ENCODE peak calls at places on chromosome 17, in seven cellular contexts. One of them, this sample, is unnamed.

GRCh38 chr17:29291163-29291752 is 2.7 kb downstream of the NUFIP2 start:
- DNase-seq in trophoblast cell: peak; percentile 24
- DNase-seq in IMR-90: peak; percentile 77
- DNase-seq in mesenchymal stem cell: peak; percentile 80
- DNase-seq in H1: no peak
- DNase-seq in H9: no peak
- DNase-seq in neuronal stem cell: peak; percentile 48
- DNase-seq in this sample: peak; percentile 72

GRCh38 chr17:74935048-74935447 is 650 bp upstream of the OTOP3 start:
- DNase-seq in neuronal stem cell: no peak
- DNase-seq in H1: no peak
- DNase-seq in H9: no peak
- DNase-seq in mesenchymal stem cell: no peak
- DNase-seq in IMR-90: no peak
- DNase-seq in trophoblast cell: no peak
- DNase-seq in this sample: no peak

GRCh38 chr17:19501219-19501618 is 32.4 kb upstream of the SLC47A1 start:
- DNase-seq in mesenchymal stem cell: no peak
- DNase-seq in H1: no peak
- DNase-seq in H9: no peak
- DNase-seq in IMR-90: no peak
- DNase-seq in neuronal stem cell: no peak
- DNase-seq in trophoblast cell: no peak
- DNase-seq in this sample: no peak

GRCh38 chr17:58710948-58711552 is 18.6 kb downstream of the RAD51C start:
- DNase-seq in trophoblast cell: peak; percentile 53
- DNase-seq in IMR-90: peak; percentile 69
- DNase-seq in neuronal stem cell: peak; percentile 46
- DNase-seq in mesenchymal stem cell: peak; percentile 60
- DNase-seq in H9: no peak
- DNase-seq in H1: no peak
- DNase-seq in this sample: peak; percentile 48

GRCh38 chr17:81114694-81115093 is 50.6 kb upstream of the PVALEF start:
- DNase-seq in H1: no peak
- DNase-seq in neuronal stem cell: no peak
- DNase-seq in trophoblast cell: no peak
- DNase-seq in mesenchymal stem cell: no peak
- DNase-seq in H9: no peak
- DNase-seq in IMR-90: no peak
- DNase-seq in this sample: no peak

GRCh38 chr17:52986056-52986662 is 827.6 kb upstream of the CA10 start:
- DNase-seq in neuronal stem cell: no peak
- DNase-seq in mesenchymal stem cell: no peak
- DNase-seq in H9: no peak
- DNase-seq in H1: no peak
- DNase-seq in IMR-90: no peak
- DNase-seq in trophoblast cell: no peak
- DNase-seq in this sample: peak; percentile 79

GRCh38 chr17:4858068-4858879 is 25.1 kb downstream of the MINK1 start:
- DNase-seq in IMR-90: no peak
- DNase-seq in H1: no peak
- DNase-seq in mesenchymal stem cell: no peak
- DNase-seq in neuronal stem cell: peak; percentile 48
- DNase-seq in H9: peak; percentile 64
- DNase-seq in trophoblast cell: no peak
- DNase-seq in this sample: peak; percentile 63

GRCh38 chr17:82803185-82803584 is 36.6 kb downstream of the ZNF750 start:
- DNase-seq in neuronal stem cell: no peak
- DNase-seq in trophoblast cell: no peak
- DNase-seq in H9: no peak
- DNase-seq in H1: no peak
- DNase-seq in IMR-90: no peak
- DNase-seq in mesenchymal stem cell: no peak
- DNase-seq in this sample: no peak

GRCh38 chr17:83084214-83084613 is 4.8 kb downstream of the METRNL start:
- DNase-seq in mesenchymal stem cell: no peak
- DNase-seq in trophoblast cell: no peak
- DNase-seq in IMR-90: no peak
- DNase-seq in H9: no peak
- DNase-seq in neuronal stem cell: no peak
- DNase-seq in H1: no peak
- DNase-seq in this sample: no peak

GRCh38 chr17:31216053-31216751 is 80.8 kb downstream of the OMG start:
- DNase-seq in H1: no peak
- DNase-seq in IMR-90: peak; percentile 92
- DNase-seq in H9: no peak
- DNase-seq in mesenchymal stem cell: peak; percentile 64
- DNase-seq in neuronal stem cell: peak; percentile 12
- DNase-seq in trophoblast cell: peak; percentile 41
- DNase-seq in this sample: peak; percentile 43

GRCh38 chr17:4969551-4970231 is 2.1 kb upstream of the SPAG7 start:
- DNase-seq in neuronal stem cell: no peak
- DNase-seq in trophoblast cell: no peak
- DNase-seq in mesenchymal stem cell: peak; percentile 66
- DNase-seq in IMR-90: peak; percentile 55
- DNase-seq in H1: no peak
- DNase-seq in H9: no peak
- DNase-seq in this sample: peak; percentile 56

GRCh38 chr17:77213778-77214132 is 73.0 kb downstream of the SEC14L1 start:
- DNase-seq in IMR-90: no peak
- DNase-seq in mesenchymal stem cell: no peak
- DNase-seq in H1: no peak
- DNase-seq in H9: no peak
- DNase-seq in trophoblast cell: no peak
- DNase-seq in neuronal stem cell: no peak
- DNase-seq in this sample: no peak

GRCh38 chr17:77211681-77212080 is 70.9 kb downstream of the SEC14L1 start:
- DNase-seq in neuronal stem cell: no peak
- DNase-seq in mesenchymal stem cell: no peak
- DNase-seq in IMR-90: no peak
- DNase-seq in H9: no peak
- DNase-seq in trophoblast cell: no peak
- DNase-seq in H1: no peak
- DNase-seq in this sample: no peak

GRCh38 chr17:77214328-77214727 is 73.6 kb downstream of the SEC14L1 start:
- DNase-seq in mesenchymal stem cell: no peak
- DNase-seq in H1: no peak
- DNase-seq in H9: no peak
- DNase-seq in trophoblast cell: no peak
- DNase-seq in IMR-90: no peak
- DNase-seq in neuronal stem cell: no peak
- DNase-seq in this sample: no peak

GRCh38 chr17:77212081-77212832 is 71.5 kb downstream of the SEC14L1 start:
- DNase-seq in H9: no peak
- DNase-seq in neuronal stem cell: no peak
- DNase-seq in trophoblast cell: no peak
- DNase-seq in IMR-90: no peak
- DNase-seq in mesenchymal stem cell: no peak
- DNase-seq in H1: no peak
- DNase-seq in this sample: no peak

GRCh38 chr17:77212833-77213777 is 72.3 kb downstream of the SEC14L1 start:
- DNase-seq in neuronal stem cell: no peak
- DNase-seq in trophoblast cell: no peak
- DNase-seq in mesenchymal stem cell: no peak
- DNase-seq in H1: no peak
- DNase-seq in IMR-90: no peak
- DNase-seq in H9: no peak
- DNase-seq in this sample: no peak
- H3K18ac ChIP-seq in neuronal stem cell: no peak overlapping the region
- H3K18ac ChIP-seq in trophoblast cell: no peak overlapping the region
- H3K18ac ChIP-seq in mesenchymal stem cell: no peak overlapping the region
- H3K18ac ChIP-seq in H1: no peak overlapping the region
- H3K18ac ChIP-seq in IMR-90: no peak overlapping the region
- H3K18ac ChIP-seq in H9: no peak overlapping the region
- H3K18ac ChIP-seq in this sample: no peak overlapping the region

GRCh38 chr17:17786998-17787397 is 49.8 kb downstream of the SREBF1 start:
- DNase-seq in trophoblast cell: no peak
- DNase-seq in H1: no peak
- DNase-seq in H9: no peak
- DNase-seq in neuronal stem cell: no peak
- DNase-seq in IMR-90: no peak
- DNase-seq in mesenchymal stem cell: no peak
- DNase-seq in this sample: peak; percentile 48

GRCh38 chr17:17783121-17783824 is 53.5 kb downstream of the SREBF1 start:
- DNase-seq in neuronal stem cell: peak; percentile 81
- DNase-seq in trophoblast cell: no peak
- DNase-seq in H1: peak; percentile 38
- DNase-seq in mesenchymal stem cell: peak; percentile 48
- DNase-seq in H9: peak; percentile 91
- DNase-seq in IMR-90: no peak
- DNase-seq in this sample: peak; percentile 80

GRCh38 chr17:17784599-17785264 is 52.1 kb downstream of the SREBF1 start:
- DNase-seq in H1: no peak
- DNase-seq in mesenchymal stem cell: peak; percentile 64
- DNase-seq in neuronal stem cell: no peak
- DNase-seq in trophoblast cell: peak; percentile 22
- DNase-seq in IMR-90: no peak
- DNase-seq in H9: no peak
- DNase-seq in this sample: peak; percentile 63

GRCh38 chr17:17783825-17784598 is 52.8 kb downstream of the SREBF1 start:
- DNase-seq in mesenchymal stem cell: peak; percentile 68
- DNase-seq in IMR-90: no peak
- DNase-seq in neuronal stem cell: peak; percentile 67
- DNase-seq in H9: peak; percentile 67
- DNase-seq in H1: no peak
- DNase-seq in trophoblast cell: no peak
- DNase-seq in this sample: peak; percentile 66

DNA sequence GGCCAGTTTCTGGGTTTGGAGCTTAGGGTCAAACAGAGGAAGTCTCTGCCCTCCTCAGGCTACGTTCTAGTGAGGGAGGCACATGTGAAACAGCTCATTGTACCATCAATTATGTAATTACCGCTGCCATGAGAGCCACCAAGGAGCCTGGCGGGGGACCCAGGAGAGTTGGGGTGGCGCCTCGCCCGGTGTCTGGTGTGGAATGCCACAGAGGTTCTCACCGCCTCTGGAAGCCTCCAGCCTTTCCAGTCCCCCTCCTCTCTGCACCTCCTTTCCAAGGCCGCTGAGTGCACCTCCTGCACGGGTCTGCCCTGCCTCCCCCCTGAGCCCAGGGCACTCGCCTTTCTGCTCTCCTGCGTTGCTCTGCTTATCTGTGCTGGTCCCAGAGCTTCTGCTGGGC is 51.4 kb downstream of the SREBF1 start:
- DNase-seq in mesenchymal stem cell: no peak
- DNase-seq in neuronal stem cell: no peak
- DNase-seq in H9: no peak
- DNase-seq in trophoblast cell: no peak
- DNase-seq in H1: no peak
- DNase-seq in IMR-90: no peak
- DNase-seq in this sample: no peak
- H3K27ac ChIP-seq in mesenchymal stem cell: no peak overlapping the region
- H3K27ac ChIP-seq in neuronal stem cell: no peak overlapping the region
- H3K27ac ChIP-seq in H9: no peak overlapping the region
- H3K27ac ChIP-seq in trophoblast cell: no peak overlapping the region
- H3K27ac ChIP-seq in H1: no peak overlapping the region
- H3K27ac ChIP-seq in IMR-90: no peak overlapping the region
- H3K27ac ChIP-seq in this sample: no peak overlapping the region

GRCh38 chr17:69431835-69432234 is 17.3 kb downstream of the MAP2K6 start:
- DNase-seq in neuronal stem cell: no peak
- DNase-seq in H1: no peak
- DNase-seq in trophoblast cell: no peak
- DNase-seq in mesenchymal stem cell: no peak
- DNase-seq in H9: no peak
- DNase-seq in IMR-90: no peak
- DNase-seq in this sample: peak; percentile 51

GRCh38 chr17:69428252-69428980 is 13.9 kb downstream of the MAP2K6 start:
- DNase-seq in trophoblast cell: no peak
- DNase-seq in H1: no peak
- DNase-seq in IMR-90: no peak
- DNase-seq in H9: no peak
- DNase-seq in neuronal stem cell: no peak
- DNase-seq in mesenchymal stem cell: no peak
- DNase-seq in this sample: no peak

GRCh38 chr17:69427486-69428197 is 13.1 kb downstream of the MAP2K6 start:
- DNase-seq in trophoblast cell: no peak
- DNase-seq in H9: no peak
- DNase-seq in IMR-90: no peak
- DNase-seq in H1: no peak
- DNase-seq in mesenchymal stem cell: no peak
- DNase-seq in neuronal stem cell: no peak
- DNase-seq in this sample: no peak

GRCh38 chr17:69433093-69433492 is 18.6 kb downstream of the MAP2K6 start:
- DNase-seq in trophoblast cell: no peak
- DNase-seq in neuronal stem cell: no peak
- DNase-seq in H9: no peak
- DNase-seq in mesenchymal stem cell: no peak
- DNase-seq in IMR-90: no peak
- DNase-seq in H1: no peak
- DNase-seq in this sample: no peak

GRCh38 chr17:69430488-69430887 is 16.0 kb downstream of the MAP2K6 start:
- DNase-seq in trophoblast cell: no peak
- DNase-seq in IMR-90: no peak
- DNase-seq in H9: no peak
- DNase-seq in H1: no peak
- DNase-seq in mesenchymal stem cell: peak; percentile 77
- DNase-seq in neuronal stem cell: no peak
- DNase-seq in this sample: no peak
- H3K4me2 ChIP-seq in trophoblast cell: peak overlapping the region; percentile 19
- H3K4me2 ChIP-seq in IMR-90: no peak overlapping the region
- H3K4me2 ChIP-seq in H9: no peak overlapping the region
- H3K4me2 ChIP-seq in H1: no peak overlapping the region
- H3K4me2 ChIP-seq in mesenchymal stem cell: no peak overlapping the region
- H3K4me2 ChIP-seq in neuronal stem cell: no peak overlapping the region
- H3K4me2 ChIP-seq in this sample: no peak overlapping the region

DNA sequence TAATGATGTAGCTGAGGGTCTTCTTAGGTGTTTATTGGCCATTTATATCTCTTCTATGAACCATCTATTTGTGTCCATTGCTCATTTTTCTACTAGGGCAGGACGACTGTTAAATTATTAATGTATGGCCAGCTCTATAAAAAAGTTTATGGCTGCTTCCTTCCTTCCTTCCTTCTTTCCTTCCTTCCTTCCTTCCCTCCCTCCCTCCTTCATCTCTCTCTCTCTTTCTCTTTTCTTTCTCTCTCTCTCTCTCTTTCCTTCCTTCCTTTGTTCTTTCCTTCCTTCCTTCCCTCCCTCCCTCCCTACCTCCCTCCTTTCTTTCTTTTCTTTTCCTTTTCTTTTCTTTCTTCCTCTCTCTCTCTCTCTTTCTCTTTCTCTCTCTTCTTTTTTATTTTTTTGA is 17.2 kb upstream of the NDEL1 start:
- DNase-seq in H9: no peak
- DNase-seq in IMR-90: no peak
- DNase-seq in H1: no peak
- DNase-seq in mesenchymal stem cell: no peak
- DNase-seq in trophoblast cell: no peak
- DNase-seq in neuronal stem cell: no peak
- DNase-seq in this sample: no peak
- H3K18ac ChIP-seq in H9: no peak overlapping the region
- H3K18ac ChIP-seq in IMR-90: no peak overlapping the region
- H3K18ac ChIP-seq in H1: no peak overlapping the region
- H3K18ac ChIP-seq in mesenchymal stem cell: no peak overlapping the region
- H3K18ac ChIP-seq in trophoblast cell: no peak overlapping the region
- H3K18ac ChIP-seq in neuronal stem cell: no peak overlapping the region
- H3K18ac ChIP-seq in this sample: no peak overlapping the region

This sample was measured in mesendoderm.